ENCODE peak calls at places on chromosomes 11 and 22, in seven cellular contexts. E, I, R, T, W, D and A are unnamed samples.

GRCh38 chr11:46480909-46481308 is 89.3 kb upstream of the CHRM4 start:
- DNase-seq in T (no peak), D (no peak), I (no peak), R (no peak), W (no peak), E (no peak), A (no peak)

GRCh38 chr11:115201121-115201792 is 303.0 kb downstream of the CADM1 start:
- DNase-seq in T (no peak), I (no peak), E (no peak), D (no peak), W (no peak), R (peak; percentile 89), A (no peak)

GRCh38 chr11:41457216-41458014 is 2.0 kb downstream of the LRRC4C start:
- DNase-seq in R (no peak), E (no peak), D (no peak), T (no peak), I (no peak), W (no peak), A (no peak)

GRCh38 chr22:50250555-50251471 is at the start of gene HDAC10:
- DNase-seq in T (peak; percentile 75), E (peak; percentile 88), R (peak; percentile 74), D (peak; percentile 90), W (peak; percentile 66), I (peak; percentile 86), A (no peak)

GRCh38 chr11:16893456-16894076 is 120.6 kb downstream of the PLEKHA7 start:
- DNase-seq in T (no peak), E (no peak), W (no peak), I (no peak), D (no peak), R (no peak), A (no peak)

GRCh38 chr11:113446938-113447337 is 28.3 kb downstream of the DRD2 start:
- DNase-seq in I (no peak), T (no peak), D (no peak), W (no peak), R (no peak), E (no peak), A (no peak)

GRCh38 chr22:48453751-48454485 is 1373.8 kb downstream of the BRD1 start:
- DNase-seq in R (no peak), T (no peak), W (no peak), D (no peak), I (no peak), E (no peak), A (peak; percentile 37)

GRCh38 chr22:31230871-31231621 is 18.9 kb downstream of the LIMK2 start:
- DNase-seq in D (peak; percentile 68), E (no peak), I (peak; percentile 46), W (peak; percentile 44), T (peak; percentile 33), R (peak; percentile 74), A (no peak)

GRCh38 chr22:50731811-50732624 is 6.0 kb upstream of the ACR start:
- DNase-seq in E (no peak), D (peak; percentile 60), R (peak; percentile 31), W (peak; percentile 24), T (no peak), I (peak; percentile 35), A (peak; percentile 73)

GRCh38 chr11:5092821-5093585 is 23.6 kb downstream of the OR52E1 start:
- DNase-seq in D (no peak), T (no peak), W (no peak), I (no peak), E (no peak), R (no peak), A (no peak)

GRCh38 chr11:105903113-105903512 is 118.9 kb downstream of the MSANTD4 start:
- DNase-seq in E (no peak), R (peak; percentile 30), W (no peak), I (no peak), D (no peak), T (no peak), A (no peak)

GRCh38 chr11:36577859-36578258 is 10.1 kb downstream of the RAG1 start:
- DNase-seq in W (no peak), T (no peak), R (peak; percentile 14), E (no peak), D (no peak), I (no peak), A (no peak)

GRCh38 chr11:6693342-6694228 is 10.4 kb upstream of the MRPL17 start:
- DNase-seq in R (peak; percentile 84), T (no peak), D (no peak), W (peak; percentile 24), I (peak; percentile 33), E (peak; percentile 76), A (no peak)

GRCh38 chr11:80855975-80856524 is 1415.2 kb upstream of the TENM4 start:
- DNase-seq in T (no peak), W (no peak), E (no peak), D (no peak), R (no peak), I (no peak), A (no peak)

GRCh38 chr11:80144932-80145612 is 704.2 kb upstream of the TENM4 start:
- DNase-seq in D (no peak), R (no peak), W (no peak), T (no peak), I (no peak), E (no peak), A (no peak)

GRCh38 chr11:73538381-73538872 is 59.5 kb downstream of the FAM168A start:
- DNase-seq in D (no peak), I (no peak), R (no peak), T (no peak), E (no peak), W (no peak), A (no peak)

GRCh38 chr22:47674600-47674999 is 912.1 kb downstream of the TBC1D22A start:
- DNase-seq in D (no peak), T (no peak), I (no peak), W (no peak), R (no peak), E (no peak), A (no peak)

GRCh38 chr22:38984224-38984623 is 2.1 kb downstream of the APOBEC3B start:
- DNase-seq in D (no peak), T (no peak), E (no peak), R (no peak), I (no peak), W (no peak), A (no peak)

GRCh38 chr22:38981659-38982007 is 514 bp upstream of the APOBEC3B start:
- DNase-seq in E (no peak), D (no peak), R (no peak), I (no peak), W (no peak), T (peak; percentile 23), A (no peak)

GRCh38 chr22:38981005-38981658 is 1.0 kb upstream of the APOBEC3B start:
- DNase-seq in E (no peak), T (peak; percentile 65), I (no peak), W (peak; percentile 55), D (no peak), R (peak; percentile 31), A (no peak)

GRCh38 chr22:38986629-38987028 is 4.5 kb downstream of the APOBEC3B start:
- DNase-seq in I (no peak), D (no peak), W (no peak), E (no peak), T (no peak), R (no peak), A (no peak)

DNA sequence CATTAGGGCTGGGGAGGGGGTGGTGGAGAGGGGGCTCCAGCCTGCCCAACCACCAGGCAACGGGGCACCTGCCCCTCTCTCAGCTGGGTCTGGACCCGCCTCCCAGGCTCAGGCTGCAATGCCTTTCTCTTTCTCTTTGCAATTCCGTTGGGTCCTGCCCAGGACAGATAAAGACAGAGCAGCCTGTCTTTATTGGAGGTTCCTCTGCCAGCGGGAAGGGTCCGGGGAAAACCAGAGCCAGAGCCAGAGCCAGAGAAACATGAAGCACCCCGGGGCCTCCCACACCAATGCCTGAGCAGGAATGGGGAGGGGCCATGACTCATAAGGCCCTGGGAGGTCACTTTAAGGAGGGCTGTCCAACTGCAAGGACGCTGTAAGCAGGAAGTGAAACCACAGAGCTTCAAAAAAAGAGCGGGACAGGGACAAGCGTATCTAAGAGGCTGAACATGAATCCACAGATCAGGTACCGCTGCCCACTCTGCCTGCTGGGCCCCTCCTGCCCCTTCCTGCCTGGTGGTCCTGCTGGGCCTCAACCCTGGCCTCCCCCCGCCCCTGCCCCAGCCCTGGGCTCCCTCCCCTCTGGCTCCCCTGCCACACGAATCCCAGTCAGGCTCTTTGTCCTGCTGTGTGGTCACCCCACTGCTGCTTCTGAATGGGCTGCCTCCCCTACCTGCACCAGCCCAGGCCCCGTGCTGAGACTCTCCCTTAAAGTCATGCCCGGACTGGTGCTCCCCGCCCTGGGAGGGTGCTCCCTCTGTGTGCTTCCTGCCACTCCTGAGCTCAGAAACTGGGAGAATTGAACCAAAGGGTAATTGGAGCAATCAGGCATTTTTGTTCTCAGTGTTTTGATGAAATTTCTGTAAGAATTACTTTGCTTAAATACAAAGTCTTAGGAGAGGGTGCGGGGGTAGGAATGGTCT is at the start of gene APOBEC3B:
- DNase-seq in E (peak; percentile 94), D (peak; percentile 87), T (peak; percentile 90), I (peak; percentile 69), R (peak; percentile 95), W (peak; percentile 88), A (peak; percentile 90)
- TF ChIP-seq POLR2A in E (no peak), D (no peak), T (no peak), I (no peak), R (peak; percentile 31), W (no peak), A (no peak)

GRCh38 chr11:32435511-32435946 is at the start of gene WT1:
- DNase-seq in T (peak; percentile 89), D (no peak), R (no peak), I (peak; percentile 67), W (peak; percentile 91), E (no peak), A (no peak)

GRCh38 chr11:32433249-32434115 is 1.9 kb downstream of the WT1 start:
- DNase-seq in I (no peak), E (no peak), D (no peak), W (no peak), T (peak; percentile 35), R (no peak), A (no peak)

GRCh38 chr11:32435152-32435480 is 223 bp downstream of the WT1 start:
- DNase-seq in W (no peak), R (no peak), D (no peak), E (no peak), T (no peak), I (no peak), A (no peak)

GRCh38 chr11:32434116-32434386 is 1.3 kb downstream of the WT1 start:
- DNase-seq in E (no peak), D (no peak), T (no peak), I (no peak), R (no peak), W (no peak), A (no peak)

GRCh38 chr11:32434387-32435151 is 770 bp downstream of the WT1 start:
- DNase-seq in T (peak; percentile 59), W (peak; percentile 63), R (no peak), E (no peak), D (no peak), I (peak; percentile 67), A (no peak)
- TF ChIP-seq CTCF in T (peak; percentile 17), W (peak; percentile 39), R (no peak), E (no peak), D (no peak), I (no peak), A (no peak)

GRCh38 chr11:68010058-68011041 is at the start of gene ALDH3B1:
- DNase-seq in E (peak; percentile 96), I (peak; percentile 85), T (peak; percentile 82), R (peak; percentile 70), W (peak; percentile 84), D (peak; percentile 95), A (peak; percentile 97)
- TF ChIP-seq POLR2A in E (peak; percentile 38), I (peak; percentile 39), T (no peak), R (peak; percentile 32), W (no peak), D (no peak), A (peak; percentile 46)

GRCh38 chr11:60818057-60818456 is 23.9 kb upstream of the CCDC86 start:
- DNase-seq in T (no peak), R (no peak), I (no peak), E (no peak), D (no peak), W (no peak), A (no peak)
- TF ChIP-seq CTCF in T (no peak), R (no peak), I (no peak), E (no peak), D (no peak), W (no peak), A (no peak)